ENCODE peak calls at places on chromosomes 13 and 19, in five cellular contexts. D, P, Z, O and I are unnamed samples. For H3K4me1, the result is how much of the 10 kb centered on the place peaks cover.

GRCh38 chr13:61192826-61193225 is 222.8 kb downstream of the PCDH20 start:
- DNase-seq in D (no peak), Z (no peak), P (no peak), O (no peak), I (no peak)

GRCh38 chr19:18660051-18660910 is 23.2 kb upstream of the CRTC1 start:
- DNase-seq in O (peak), D (peak), Z (peak), P (peak), I (peak)

GRCh38 chr13:43666403-43666802 is 120.4 kb downstream of the ENOX1 start:
- DNase-seq in O (no peak), Z (no peak), D (no peak), P (no peak), I (no peak)

GRCh38 chr13:47499358-47500150 is 501.5 kb downstream of the SUCLA2 start:
- DNase-seq in D (peak), Z (no peak), P (no peak), O (no peak), I (no peak)

GRCh38 chr13:24112791-24113190 is 47.7 kb upstream of the SPATA13 start:
- DNase-seq in D (peak), Z (no peak), P (no peak), O (no peak), I (no peak)

GRCh38 chr13:27605610-27606200 is 14.6 kb downstream of the LNX2 start:
- DNase-seq in D (peak), O (no peak), Z (no peak), P (no peak), I (no peak)

GRCh38 chr13:113077953-113078894 is 27.4 kb upstream of the F7 start:
- DNase-seq in P (no peak), Z (no peak), O (no peak), D (no peak), I (peak)

GRCh38 chr13:35978607-35979316 is 152.4 kb downstream of the DCLK1 start:
- DNase-seq in O (peak), Z (peak), P (peak), D (peak), I (no peak)

GRCh38 chr13:62767473-62767872 is 1351.8 kb upstream of the PCDH20 start:
- DNase-seq in D (no peak), Z (no peak), P (no peak), O (no peak), I (no peak)

GRCh38 chr19:35497406-35497805 is 7.1 kb upstream of the KRTDAP start:
- DNase-seq in Z (no peak), D (no peak), O (no peak), P (no peak), I (no peak)

GRCh38 chr13:19737844-19738557 is 44.7 kb downstream of the PSPC1 start:
- DNase-seq in D (no peak), O (no peak), Z (no peak), P (no peak), I (no peak)

GRCh38 chr13:40812724-40813445 is 23.5 kb downstream of the SLC25A15 start:
- DNase-seq in P (no peak), O (no peak), Z (no peak), D (peak), I (no peak)

GRCh38 chr13:66154981-66155380 is 1075.2 kb downstream of the PCDH9 start:
- DNase-seq in O (no peak), Z (no peak), D (peak), P (no peak), I (no peak)

GRCh38 chr19:55484571-55485438 is at the start of gene NAT14:
- DNase-seq in D (peak), P (peak), O (no peak), Z (peak), I (peak)

GRCh38 chr13:21504379-21504778 is 45.3 kb upstream of the ZDHHC20 start:
- DNase-seq in Z (no peak), O (no peak), P (no peak), D (no peak), I (no peak)

GRCh38 chr19:33819496-33819874 is 22.8 kb downstream of the KCTD15 start:
- DNase-seq in P (no peak), Z (no peak), O (no peak), D (no peak), I (no peak)

GRCh38 chr19:58034476-58034790 is 608 bp downstream of the ZSCAN1 start:
- DNase-seq in Z (no peak), O (no peak), D (no peak), P (no peak), I (no peak)

GRCh38 chr13:105428816-105429215 is 1106.6 kb downstream of the EFNB2 start:
- DNase-seq in Z (no peak), P (no peak), O (no peak), D (peak), I (no peak)

GRCh38 chr19:48283908-48284307 is 14.0 kb downstream of the ZNF114 start:
- DNase-seq in Z (no peak), P (no peak), D (peak), O (no peak), I (no peak)

GRCh38 chr19:47549341-47549768 is 23.6 kb downstream of the ZNF541 start:
- DNase-seq in Z (no peak), P (no peak), D (no peak), O (no peak), I (no peak)

GRCh38 chr19:47102561-47103135 is 10.9 kb downstream of the ZC3H4 start:
- DNase-seq in D (no peak), O (no peak), P (no peak), Z (no peak), I (no peak)

GRCh38 chr13:27406178-27406939 is 18.1 kb upstream of the GTF3A start:
- DNase-seq in P (no peak), O (no peak), Z (no peak), D (peak), I (no peak)

GRCh38 chr19:4069331-4069959 is 2.7 kb upstream of the ZBTB7A start:
- DNase-seq in Z (no peak), D (no peak), O (no peak), P (no peak), I (peak)

GRCh38 chr19:34480971-34481821 is at the start of gene WTIP:
- DNase-seq in O (peak), Z (peak), D (peak), P (peak), I (peak)

GRCh38 chr19:41882568-41883462 is at the start of gene ARHGEF1:
- DNase-seq in P (peak), O (peak), Z (peak), D (peak), I (peak)

GRCh38 chr13:112859817-112860190 is 109.2 kb upstream of the MCF2L start:
- DNase-seq in P (no peak), D (peak), O (no peak), Z (peak), I (peak)

GRCh38 chr19:48926909-48927308 is 6.6 kb upstream of the DHDH start:
- DNase-seq in P (peak), Z (peak), D (peak), O (peak), I (no peak)

GRCh38 chr19:45781282-45782161 is 768 bp downstream of the DMPK start:
- DNase-seq in O (no peak), Z (peak), D (no peak), P (no peak), I (peak)

GRCh38 chr13:103941506-103942148 is 875.4 kb upstream of the SLC10A2 start:
- DNase-seq in P (no peak), D (peak), Z (no peak), O (no peak), I (no peak)

GRCh38 chr19:35347171-35347929 is at the start of gene FFAR1:
- DNase-seq in P (no peak), O (peak), D (no peak), Z (no peak), I (no peak)

GRCh38 chr19:17026041-17026658 is 460 bp downstream of the CPAMD8 start:
- DNase-seq in O (no peak), P (no peak), D (peak), Z (no peak), I (no peak)

GRCh38 chr13:39313721-39314120 is 275.5 kb downstream of the NHLRC3 start:
- DNase-seq in P (no peak), O (no peak), D (no peak), Z (no peak), I (no peak)

GRCh38 chr13:59409211-59409610 is 754.5 kb downstream of the DIAPH3 start:
- DNase-seq in Z (no peak), O (no peak), P (peak), D (peak), I (no peak)

GRCh38 chr13:18628428-18628827 is 553.2 kb downstream of the TUBA3C start:
- DNase-seq in D (no peak), O (no peak), Z (no peak), P (no peak), I (no peak)

GRCh38 chr19:31271569-31271911 is 77.7 kb downstream of the TSHZ3 start:
- DNase-seq in D (peak), Z (no peak), O (no peak), P (no peak), I (no peak)

GRCh38 chr13:71320452-71320851 is 546.6 kb downstream of the DACH1 start:
- DNase-seq in Z (no peak), P (no peak), D (peak), O (no peak), I (no peak)
- TF ChIP-seq CTCF in Z (no peak), P (peak), D (peak), O (no peak), I (peak)

GRCh38 chr19:7486923-7487322 is 1.9 kb downstream of the PEX11G start:
- DNase-seq in P (no peak), O (no peak), D (no peak), Z (no peak), I (no peak)

GRCh38 chr19:7480975-7481265 is 7.9 kb downstream of the PEX11G start:
- DNase-seq in O (no peak), P (no peak), D (no peak), Z (no peak), I (no peak)

GRCh38 chr19:7480222-7480974 is 8.4 kb downstream of the PEX11G start:
- DNase-seq in D (no peak), Z (no peak), O (peak), P (no peak), I (no peak)

GRCh38 chr19:7482584-7483439 is 6.0 kb downstream of the PEX11G start:
- DNase-seq in O (peak), D (peak), Z (no peak), P (no peak), I (no peak)

DNA sequence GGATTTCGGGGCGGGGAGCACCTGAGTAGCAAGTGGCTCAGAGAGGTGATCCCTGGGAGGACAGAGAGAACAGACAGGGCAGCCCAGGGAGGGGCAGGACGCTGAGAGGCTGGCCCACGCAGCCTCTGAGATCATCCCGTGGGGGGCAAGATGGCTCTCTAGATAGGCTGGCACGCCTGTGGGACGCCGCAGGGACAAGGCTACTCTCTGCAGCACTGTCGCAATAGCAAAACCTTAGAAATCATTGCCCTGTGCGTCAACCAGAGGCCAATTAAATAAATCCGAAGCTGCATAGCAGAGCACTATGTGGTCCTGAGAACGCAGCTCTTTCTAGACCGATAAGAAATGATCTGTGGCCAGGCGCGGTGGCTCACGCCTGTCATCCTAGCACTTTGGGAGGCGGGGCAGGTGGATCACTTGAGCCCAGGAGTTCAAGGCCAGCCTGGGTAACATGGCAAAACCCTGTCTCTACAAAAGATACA is 5.1 kb downstream of the PEX11G start:
- DNase-seq in Z (no peak), P (no peak), D (peak), O (no peak), I (no peak)
- H3K27ac ChIP-seq in Z (no peak), P (no peak), D (no peak), O (no peak), I (no peak)

DNA sequence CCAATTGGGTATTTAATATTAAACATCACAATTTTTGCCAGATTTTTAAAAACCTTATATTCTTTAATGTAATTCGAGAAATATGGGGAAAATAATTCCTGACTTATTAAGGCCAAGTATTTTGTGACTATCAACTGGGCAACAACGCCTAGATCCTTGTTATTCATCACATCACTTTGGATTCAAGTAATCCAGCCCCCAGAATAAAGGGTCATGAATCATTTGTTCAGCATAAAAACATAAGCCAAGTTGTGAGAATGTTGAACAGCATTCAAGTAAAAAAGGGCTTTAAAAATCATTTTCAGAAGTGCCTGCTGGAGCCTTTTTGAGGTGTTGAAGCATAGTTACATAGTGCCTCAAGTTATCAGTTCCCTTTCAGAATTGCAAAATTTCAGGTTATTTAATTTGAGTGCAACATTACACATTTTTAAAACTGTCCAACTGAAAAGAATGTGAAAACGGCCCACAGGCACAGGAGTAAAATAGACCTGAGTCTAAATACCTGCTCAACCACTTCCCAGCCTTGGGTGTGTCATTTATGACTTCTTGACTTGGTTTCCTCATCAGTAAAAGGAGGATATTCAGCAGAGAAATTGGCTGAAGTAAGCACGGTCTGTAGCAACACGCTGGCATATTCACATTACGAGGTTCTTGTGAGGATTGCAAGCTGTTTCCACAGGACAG is 56.4 kb downstream of the MBNL2 start:
- DNase-seq in Z (no peak), P (no peak), O (no peak), D (no peak), I (no peak)
- H3K4me1 ChIP-seq in Z (under half), P (half or more), O (half or more), D (under half), I (half or more)

DNA sequence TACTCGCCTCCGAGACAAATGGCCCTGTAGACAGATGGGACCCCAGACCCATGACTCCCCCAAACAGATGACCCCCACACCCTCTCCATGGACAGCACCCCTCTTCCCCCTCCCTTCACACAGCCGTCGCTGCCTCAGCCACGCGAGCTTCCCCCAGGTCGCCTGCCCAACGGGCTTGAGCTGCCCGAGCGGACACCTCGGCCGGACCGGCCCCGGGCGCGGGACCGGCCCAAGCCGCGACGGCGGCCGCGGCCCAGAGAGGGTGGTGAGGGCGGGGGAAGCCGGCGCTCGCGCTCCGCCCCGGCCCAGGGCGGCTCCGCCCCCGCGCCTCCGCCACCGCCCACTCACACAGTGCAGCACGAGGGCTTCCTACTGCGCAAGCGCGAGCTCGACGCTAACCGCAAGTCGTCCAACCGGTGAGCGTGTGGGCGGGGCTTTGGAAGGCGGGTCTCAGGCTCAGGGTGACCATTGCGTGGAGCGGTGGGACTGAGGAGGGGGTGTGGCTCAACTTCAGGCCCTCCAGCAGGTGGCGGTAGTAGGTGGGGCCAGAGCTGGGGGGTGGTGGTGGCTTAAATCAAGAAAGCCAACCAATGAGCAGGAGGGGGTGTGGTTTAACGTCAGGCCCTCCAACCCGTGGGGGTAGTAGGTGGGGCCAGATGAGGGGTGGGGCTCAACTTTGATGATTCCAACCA is 6.2 kb upstream of the SHKBP1 start:
- DNase-seq in P (peak), Z (peak), D (peak), O (peak), I (peak)
- TF ChIP-seq CTCF in P (no peak), Z (no peak), D (no peak), O (peak), I (peak)

GRCh38 chr19:38892841-38893240 is 6.6 kb downstream of the SIRT2 start:
- DNase-seq in P (no peak), O (no peak), Z (no peak), D (no peak), I (no peak)
- H3K27ac ChIP-seq in P (no peak), O (no peak), Z (no peak), D (no peak), I (peak)

GRCh38 chr19:1911995-1912394 is 6.8 kb downstream of the ADAT3 start:
- DNase-seq in O (no peak), D (no peak), Z (no peak), P (no peak), I (no peak)
- H3K4me1 ChIP-seq in O (under half), D (under half), Z (under half), P (under half), I (under half)

DNA sequence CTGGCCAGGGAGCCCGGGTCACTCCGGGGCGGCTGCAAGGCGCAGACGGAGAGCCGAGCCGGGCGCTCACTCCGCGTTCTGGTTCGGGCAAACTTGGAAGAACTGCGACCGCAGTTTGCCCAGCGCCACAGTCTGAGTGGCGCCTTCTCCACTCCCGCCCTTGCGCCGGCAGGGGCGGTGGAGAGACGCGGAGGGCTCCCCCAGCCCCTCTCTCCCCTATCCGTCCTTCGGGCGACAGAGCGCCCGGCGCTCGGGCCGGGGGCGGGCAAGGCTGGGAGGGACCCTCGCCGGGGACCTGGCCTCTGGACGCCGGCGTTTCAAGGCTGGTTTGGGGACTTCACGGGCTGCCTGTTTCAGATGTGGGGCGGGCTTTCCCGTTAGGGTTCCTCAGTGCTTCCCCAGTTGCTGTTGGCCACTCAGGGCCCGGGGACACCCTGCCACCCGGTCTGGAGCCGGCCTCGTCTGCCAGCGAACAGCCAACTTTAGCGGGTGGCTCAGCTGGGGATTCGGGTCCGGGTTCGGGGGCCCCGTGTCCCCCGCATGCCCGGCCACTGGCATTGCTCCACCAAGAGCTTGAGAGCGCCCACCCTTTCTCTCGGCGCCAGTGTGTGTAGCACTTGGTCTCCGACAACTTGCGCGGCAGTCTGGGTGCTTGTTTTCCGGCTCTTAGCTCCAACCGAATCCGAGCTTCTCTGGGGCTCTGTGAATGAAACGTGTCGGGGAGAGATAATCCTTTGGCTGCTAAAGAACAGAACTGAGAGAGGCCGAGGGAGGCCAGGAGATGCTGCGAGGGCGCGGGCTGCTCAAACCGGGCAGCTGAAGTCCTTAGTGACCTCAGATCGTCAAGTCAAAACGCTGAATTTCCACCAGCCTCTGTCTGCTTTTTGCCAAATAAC is 1.5 kb downstream of the GPC6 start:
- DNase-seq in D (peak), O (peak), P (peak), Z (peak), I (peak)
- TF ChIP-seq CTCF in D (peak), O (peak), P (peak), Z (peak), I (peak)

GRCh38 chr19:6261883-6262282 is 17.9 kb downstream of the MLLT1 start:
- DNase-seq in P (no peak), O (no peak), Z (no peak), D (no peak), I (no peak)

GRCh38 chr19:6264803-6265202 is 15.0 kb downstream of the MLLT1 start:
- DNase-seq in P (no peak), O (no peak), Z (no peak), D (no peak), I (no peak)

GRCh38 chr19:6262519-6262918 is 17.3 kb downstream of the MLLT1 start:
- DNase-seq in P (no peak), O (no peak), Z (no peak), D (no peak), I (peak)

GRCh38 chr19:6263306-6264076 is 16.3 kb downstream of the MLLT1 start:
- DNase-seq in P (no peak), O (no peak), D (no peak), Z (no peak), I (no peak)

DNA sequence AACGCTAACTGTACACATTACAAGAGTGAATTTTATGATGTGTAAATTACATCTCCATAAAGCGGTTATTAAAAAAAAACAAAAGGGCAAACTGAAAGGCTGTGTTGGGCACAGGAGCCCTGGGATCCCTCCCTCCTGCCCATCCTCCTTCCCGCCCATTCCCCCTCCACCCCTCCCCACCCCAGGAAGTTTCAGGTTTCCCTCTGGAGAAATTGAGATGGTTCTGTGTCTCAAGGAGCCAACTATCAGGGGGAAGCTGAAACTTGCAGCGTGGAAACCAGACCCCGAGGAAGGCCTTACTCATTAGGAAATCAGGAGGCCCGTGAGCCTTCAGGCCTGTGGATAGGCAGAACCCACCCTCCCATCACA is 15.7 kb downstream of the MLLT1 start:
- DNase-seq in D (no peak), P (no peak), O (no peak), Z (no peak), I (no peak)
- H3K27ac ChIP-seq in D (peak), P (no peak), O (no peak), Z (peak), I (peak)